ENCODE peak calls at places on chromosomes 3 and 15, in seven cellular contexts. E is activated T-helper 1 cell treated with Interleukin-2 at 50 U/mL for 16 hours; J is uterus; K is activated CD4-positive, alpha-beta memory T cell treated with anti-CD3 and anti-CD28 coated beads, Interleukin-2, amount 10 ng/mL, durations not matched to agents 7 days and 5 days; H is effector CD4-positive, alpha-beta T cell; X is fibroblast of pulmonary artery; D is NCI-H774. Y is an unnamed sample.

GRCh38 chr3:43748179-43748578 is 57.4 kb downstream of the ABHD5 start:
- DNase-seq in H (no peak), X (peak), E (no peak), J (no peak), K (no peak), D (no peak), Y (no peak)

GRCh38 chr15:32688151-32688639 is 29.6 kb upstream of the GREM1 start:
- DNase-seq in X (no peak), D (peak), H (no peak), E (no peak), K (no peak), J (no peak), Y (peak)

GRCh38 chr15:96948981-96949380 is 618.5 kb downstream of the NR2F2 start:
- DNase-seq in J (no peak), K (no peak), X (no peak), E (no peak), D (no peak), H (no peak), Y (no peak)

GRCh38 chr3:97793415-97794019 is 28.3 kb upstream of the CRYBG3 start:
- DNase-seq in D (peak), X (peak), H (peak), E (no peak), J (no peak), K (no peak), Y (peak)

GRCh38 chr3:191790934-191791333 is 330.0 kb downstream of the PYDC2 start:
- DNase-seq in X (no peak), D (no peak), K (no peak), J (no peak), E (no peak), H (no peak), Y (no peak)

GRCh38 chr3:157543491-157544035 is 40.3 kb upstream of the VEPH1 start:
- DNase-seq in K (no peak), D (no peak), J (no peak), H (no peak), E (no peak), X (no peak), Y (no peak)

GRCh38 chr3:46186856-46187700 is 21.0 kb downstream of the CCR1 start:
- DNase-seq in K (peak), X (no peak), E (no peak), J (no peak), D (no peak), H (no peak), Y (no peak)

GRCh38 chr3:35908366-35909232 is 269.3 kb downstream of the ARPP21 start:
- DNase-seq in J (no peak), H (no peak), K (peak), E (no peak), X (peak), D (peak), Y (peak)

GRCh38 chr15:62940359-62940754 is 102.2 kb upstream of the TPM1 start:
- DNase-seq in J (peak), X (no peak), K (no peak), D (no peak), H (no peak), E (no peak), Y (no peak)

Y was measured in NCI-H1092.